ENCODE peak calls at places on chromosomes 11 and 22, in five cellular contexts. V is activated T-cell treated with anti-CD3 and anti-CD28 coated beads, Interleukin-2, amount 50 U/mL, for 4 hours; Y is activated naive CD4-positive, alpha-beta T cell treated with anti-CD3 and anti-CD28 coated beads, Interleukin-2, amount 50 U/mL, for 72 hours; A is left ventricle myocardium superior; E is gastroesophageal sphincter. R is an unnamed sample.

GRCh38 chr22:43516996-43517635 is 105.3 kb downstream of the MPPED1 start:
- ATAC-seq in V (no peak), Y (no peak), A (no peak), E (no peak), R (peak; percentile 10)

GRCh38 chr22:36010090-36010489 is 18.5 kb downstream of the RBFOX2 start:
- ATAC-seq in V (no peak), Y (no peak), A (peak; percentile 54), E (no peak), R (no peak)

GRCh38 chr22:23084453-23085350 is 14.4 kb downstream of the GNAZ start:
- ATAC-seq in V (no peak), Y (no peak), A (no peak), E (no peak), R (no peak)

GRCh38 chr11:112784323-112785073 is 176.7 kb upstream of the NCAM1 start:
- ATAC-seq in V (no peak), Y (no peak), A (peak; percentile 83), E (peak; percentile 70), R (no peak)

GRCh38 chr11:78860720-78861422 is 286.2 kb upstream of the NARS2 start:
- ATAC-seq in V (no peak), Y (no peak), A (no peak), E (no peak), R (no peak)

GRCh38 chr11:75155570-75156422 is 4.9 kb downstream of the SLCO2B1 start:
- ATAC-seq in V (no peak), Y (no peak), A (peak; percentile 35), E (no peak), R (no peak)

GRCh38 chr11:129234978-129235377 is 42.9 kb upstream of the ARHGAP32 start:
- ATAC-seq in V (no peak), Y (no peak), A (no peak), E (no peak), R (no peak)

GRCh38 chr22:28843633-28844032 is 39.7 kb upstream of the ZNRF3 start:
- ATAC-seq in V (no peak), Y (no peak), A (no peak), E (no peak), R (no peak)

GRCh38 chr11:73528420-73528819 is 69.5 kb downstream of the FAM168A start:
- ATAC-seq in V (no peak), Y (no peak), A (peak; percentile 59), E (no peak), R (no peak)

GRCh38 chr11:94746721-94747120 is 21.4 kb upstream of the AMOTL1 start:
- ATAC-seq in V (no peak), Y (no peak), A (no peak), E (no peak), R (no peak)

GRCh38 chr11:14248577-14248976 is 110.4 kb downstream of the RRAS2 start:
- ATAC-seq in V (no peak), Y (no peak), A (peak; percentile 58), E (no peak), R (no peak)